ENCODE peak calls at places on chromosomes 7 and 10, in ten cellular contexts. P is GM13977; K is NCI-H345; F is NCI-H1092 treated with DMSO at 0.1 percent for 48 hours; X is ecto neural progenitor cell; O is MG63; J is HEK293T; G is T-helper 1 cell; T is CD8-positive, alpha-beta memory T cell; D is GM12878. L is an unnamed sample.
A peak's percentile ranks its signal among the peaks of the same experiment; 100 is the strongest.

GRCh38 chr10:48450811-48451466 is 144.5 kb downstream of the MAPK8 start:
- DNase-seq in P (peak; percentile 28), K (no peak), F (no peak), X (peak; percentile 44), O (no peak), J (no peak), G (no peak), T (no peak), D (no peak), L (no peak)

GRCh38 chr7:47143344-47143743 is 438.6 kb downstream of the TNS3 start:
- DNase-seq in P (no peak), K (no peak), F (no peak), X (no peak), O (no peak), J (no peak), G (no peak), T (no peak), D (no peak), L (no peak)

GRCh38 chr10:83373659-83374058 is 765.6 kb upstream of the GHITM start:
- DNase-seq in P (no peak), K (no peak), F (no peak), X (no peak), O (peak; percentile 19), J (peak; percentile 7), G (no peak), T (no peak), D (no peak), L (peak; percentile 37)

GRCh38 chr7:37100735-37101331 is 347.8 kb downstream of the ELMO1 start:
- DNase-seq in P (no peak), K (no peak), F (no peak), X (peak; percentile 19), O (no peak), J (no peak), G (no peak), T (peak; percentile 27), D (no peak), L (no peak)

GRCh38 chr7:78326189-78326588 is 527.6 kb downstream of the PHTF2 start:
- DNase-seq in P (no peak), K (no peak), F (no peak), X (no peak), O (no peak), J (no peak), G (no peak), T (no peak), D (no peak), L (no peak)

GRCh38 chr10:124736491-124737136 is 7.6 kb downstream of the FAM53B start:
- DNase-seq in P (no peak), K (peak; percentile 3), F (no peak), X (peak; percentile 41), O (peak; percentile 97), J (no peak), G (no peak), T (no peak), D (no peak), L (peak; percentile 90)

GRCh38 chr7:151274376-151274760 is 25.9 kb upstream of the SMARCD3 start:
- DNase-seq in P (no peak), K (no peak), F (no peak), X (no peak), O (no peak), J (no peak), G (no peak), T (no peak), D (no peak), L (no peak)

GRCh38 chr10:46530249-46531186 is 25.9 kb downstream of the GPRIN2 start:
- DNase-seq in P (no peak), K (no peak), F (no peak), X (no peak), O (no peak), J (no peak), G (no peak), T (no peak), D (no peak), L (peak; percentile 70)

GRCh38 chr10:48224979-48225560 is 49.4 kb downstream of the FRMPD2 start:
- DNase-seq in P (no peak), K (no peak), F (no peak), X (no peak), O (peak; percentile 37), J (no peak), G (no peak), T (no peak), D (no peak), L (no peak)

GRCh38 chr10:124142296-124142853 is 49.0 kb upstream of the CHST15 start:
- DNase-seq in P (no peak), K (no peak), F (no peak), X (no peak), O (no peak), J (no peak), G (no peak), T (no peak), D (no peak), L (no peak)

GRCh38 chr7:17369686-17370426 is 71.4 kb downstream of the AHR start:
- DNase-seq in P (no peak), K (no peak), F (no peak), X (no peak), O (peak; percentile 15), J (no peak), G (no peak), T (no peak), D (no peak), L (no peak)